ENCODE peak calls at places on chromosomes 5 and 9, in ten cellular contexts. H is right cardiac atrium, I is mucosa of descending colon, J is HCT116, L is lung, T is choroid plexus epithelial cell, M is adipocyte, P is fibroblast of the aortic adventitia, E is dorsolateral prefrontal cortex, Z is GM23248. X is an unnamed sample.

GRCh38 chr5:59656351-59657254 is 236.9 kb downstream of the PDE4D start:
- DNase-seq in E (no peak), I (no peak), M (no peak), L (no peak), Z (no peak), H (no peak), T (peak), J (no peak), P (no peak), X (no peak)

GRCh38 chr9:34343090-34343489 is 13.7 kb downstream of the NUDT2 start:
- DNase-seq in P (peak), I (peak), M (no peak), L (peak), J (no peak), Z (no peak), T (no peak), H (peak), E (peak), X (no peak)

GRCh38 chr5:10337107-10337506 is 16.4 kb upstream of the MARCHF6 start:
- DNase-seq in H (no peak), P (no peak), J (no peak), I (no peak), T (no peak), L (peak), Z (no peak), M (no peak), E (no peak), X (no peak)

GRCh38 chr9:105119166-105119565 is 125.3 kb upstream of the SLC44A1 start:
- DNase-seq in Z (no peak), L (no peak), M (no peak), P (no peak), E (peak), I (no peak), T (no peak), H (no peak), J (no peak), X (no peak)

GRCh38 chr9:127279717-127280285 is 15.2 kb downstream of the GARNL3 start:
- DNase-seq in T (no peak), L (no peak), M (no peak), Z (no peak), E (no peak), J (no peak), P (no peak), I (no peak), H (no peak), X (no peak)

GRCh38 chr5:91160751-91161285 is 222.3 kb downstream of the ARRDC3 start:
- DNase-seq in T (no peak), J (no peak), E (no peak), L (no peak), I (no peak), Z (peak), H (no peak), P (no peak), M (no peak), X (no peak)

GRCh38 chr9:23707249-23707648 is 118.8 kb downstream of the ELAVL2 start:
- DNase-seq in M (no peak), T (no peak), L (no peak), Z (no peak), H (no peak), I (no peak), P (no peak), J (no peak), E (no peak), X (no peak)

GRCh38 chr5:74761241-74761640 is 5.7 kb downstream of the GFM2 start:
- DNase-seq in P (no peak), H (no peak), I (no peak), T (no peak), M (no peak), E (no peak), J (no peak), Z (no peak), L (no peak), X (no peak)

GRCh38 chr5:176797456-176798093 is 12.8 kb upstream of the UNC5A start:
- DNase-seq in P (no peak), I (no peak), J (no peak), E (no peak), Z (no peak), H (no peak), M (no peak), L (no peak), T (no peak), X (no peak)

GRCh38 chr5:6979061-6979460 is 265.8 kb downstream of the TENT4A start:
- DNase-seq in T (no peak), E (no peak), H (no peak), L (no peak), Z (no peak), M (no peak), I (no peak), J (no peak), P (no peak), X (no peak)

GRCh38 chr5:119250946-119251901 is 104.6 kb upstream of the TNFAIP8 start:
- DNase-seq in M (no peak), P (peak), I (no peak), Z (peak), J (no peak), E (no peak), H (no peak), T (no peak), L (no peak), X (no peak)

GRCh38 chr5:173509060-173509459 is 107.4 kb downstream of the BOD1 start:
- DNase-seq in P (no peak), E (no peak), L (no peak), T (no peak), J (no peak), M (no peak), Z (no peak), I (no peak), H (no peak), X (no peak)

GRCh38 chr5:72608297-72608696 is 101.1 kb upstream of the ZNF366 start:
- DNase-seq in L (no peak), M (peak), Z (no peak), I (no peak), E (peak), T (peak), P (peak), J (no peak), H (no peak), X (no peak)

GRCh38 chr5:148961261-148962199 is 101.3 kb downstream of the SH3TC2 start:
- DNase-seq in I (no peak), L (no peak), J (no peak), E (no peak), Z (peak), P (peak), M (no peak), H (no peak), T (no peak), X (peak)

GRCh38 chr5:12343543-12343942 is 439.3 kb upstream of the CTNND2 start:
- DNase-seq in H (no peak), I (no peak), T (no peak), Z (no peak), E (no peak), M (no peak), P (no peak), J (no peak), L (no peak), X (no peak)

GRCh38 chr5:88143693-88144218 is 124.9 kb downstream of the TMEM161B start:
- DNase-seq in I (no peak), P (no peak), J (no peak), M (no peak), T (no peak), H (no peak), E (no peak), L (no peak), Z (no peak), X (no peak)

GRCh38 chr9:90009447-90009846 is 404.6 kb downstream of the GADD45G start:
- DNase-seq in H (no peak), M (no peak), E (no peak), J (no peak), L (no peak), I (no peak), Z (no peak), T (no peak), P (no peak), X (no peak)

GRCh38 chr5:3811116-3811515 is 215.5 kb downstream of the IRX1 start:
- DNase-seq in H (no peak), I (no peak), P (no peak), E (no peak), M (no peak), Z (no peak), T (no peak), J (no peak), L (no peak), X (no peak)

GRCh38 chr9:98094851-98095250 is 24.2 kb downstream of the TRIM14 start:
- DNase-seq in H (no peak), P (no peak), E (no peak), L (no peak), M (no peak), T (no peak), J (no peak), Z (no peak), I (no peak), X (no peak)

GRCh38 chr5:79202076-79202475 is 33.9 kb upstream of the JMY start:
- DNase-seq in I (no peak), L (no peak), T (peak), P (peak), Z (peak), E (no peak), H (no peak), J (peak), M (peak), X (no peak)

GRCh38 chr9:34464571-34464970 is 6.0 kb downstream of the DNAI1 start:
- DNase-seq in H (no peak), J (no peak), L (no peak), E (no peak), I (no peak), M (no peak), T (no peak), P (no peak), Z (no peak), X (no peak)

GRCh38 chr5:131534995-131535394 is 100.0 kb downstream of the RAPGEF6 start:
- DNase-seq in P (no peak), Z (no peak), M (no peak), J (no peak), H (no peak), L (no peak), T (no peak), I (no peak), E (no peak), X (no peak)

GRCh38 chr5:135842737-135843136 is 8.3 kb downstream of the SLC25A48 start:
- DNase-seq in L (no peak), M (no peak), Z (no peak), H (no peak), T (no peak), P (no peak), J (no peak), E (peak), I (no peak), X (peak)

GRCh38 chr9:98558575-98558974 is 150.2 kb downstream of the GABBR2 start:
- DNase-seq in M (no peak), I (no peak), E (peak), P (peak), H (no peak), L (no peak), J (no peak), Z (peak), T (no peak), X (no peak)

GRCh38 chr5:52989781-52990530 is 804 bp downstream of the ITGA2 start:
- DNase-seq in P (peak), H (peak), Z (peak), I (peak), L (peak), T (peak), J (peak), E (peak), M (peak), X (peak)

GRCh38 chr5:112420111-112420864 is 1.2 kb upstream of the EPB41L4A start:
- DNase-seq in P (peak), Z (peak), M (peak), E (peak), T (peak), H (peak), L (peak), J (peak), I (peak), X (peak)

GRCh38 chr9:95505676-95506437 is 10.9 kb downstream of the PTCH1 start:
- DNase-seq in Z (peak), T (peak), J (no peak), H (peak), P (peak), E (no peak), I (peak), L (no peak), M (peak), X (no peak)

GRCh38 chr9:114055061-114055460 is 23.0 kb downstream of the AMBP start:
- DNase-seq in L (no peak), Z (no peak), J (no peak), E (no peak), P (no peak), T (no peak), H (no peak), I (no peak), M (no peak), X (no peak)

GRCh38 chr5:149271717-149272558 is at the start of gene AFAP1L1:
- DNase-seq in H (peak), Z (peak), I (peak), T (peak), M (peak), P (peak), J (peak), E (peak), L (peak), X (peak)

DNA sequence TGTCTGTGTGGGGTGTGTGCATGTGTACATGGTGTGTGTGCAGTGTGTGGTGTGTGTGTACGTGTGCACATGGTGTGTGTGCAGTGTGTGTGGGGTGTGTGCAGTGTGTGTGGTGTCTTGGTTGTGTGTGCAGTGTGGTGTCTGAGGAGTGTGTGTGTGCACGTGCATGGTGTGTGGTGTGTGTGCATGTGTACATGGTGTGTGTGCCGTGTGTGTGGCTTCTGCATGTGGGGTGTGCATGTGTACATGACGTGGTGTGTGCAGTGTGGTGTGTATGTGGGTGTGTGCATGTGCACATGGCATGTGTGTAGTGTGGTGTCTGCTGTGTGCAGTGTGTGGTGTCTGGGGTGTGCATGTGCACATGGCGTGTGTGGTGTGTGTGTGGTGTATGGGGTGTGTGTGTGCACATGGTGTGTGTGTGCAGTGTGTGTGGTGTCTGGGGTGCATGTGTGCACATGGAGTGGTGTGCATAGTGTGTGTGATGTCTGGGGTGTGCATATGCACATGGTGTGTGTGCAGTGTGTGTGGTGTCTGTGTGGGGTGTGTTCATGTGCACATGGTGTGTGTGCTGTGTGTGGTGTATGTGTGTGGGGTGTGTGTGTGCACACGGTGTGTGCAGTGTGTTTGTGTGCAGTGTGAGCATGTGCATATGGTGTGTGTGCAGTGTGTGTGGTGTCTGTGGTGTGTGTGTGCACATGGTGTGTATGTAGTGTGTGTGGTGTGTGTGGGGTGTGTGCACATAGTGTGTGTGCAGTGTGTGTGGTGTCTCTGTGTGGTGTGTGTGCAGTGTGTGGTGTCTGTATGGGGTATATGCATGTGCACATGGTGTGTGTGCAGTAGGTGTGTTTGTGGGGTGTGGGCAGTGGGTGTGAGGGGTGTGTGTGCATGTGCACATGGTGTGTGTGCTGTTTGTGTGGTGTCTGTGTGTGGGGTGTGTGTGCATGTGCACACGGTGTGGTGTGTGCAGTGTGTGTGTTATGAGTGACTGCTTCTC is 40.6 kb upstream of the ZNG1F start:
- DNase-seq in H (no peak), E (peak), T (peak), L (no peak), P (peak), M (peak), J (no peak), I (peak), Z (peak), X (peak)
- H3K4me3 ChIP-seq in H (no peak), E (no peak), T (no peak), L (no peak), P (no peak), M (no peak), J (no peak), I (no peak), Z (no peak), X (no peak)

GRCh38 chr5:76331139-76331538 is 71.9 kb upstream of the IQGAP2 start:
- DNase-seq in T (no peak), P (no peak), Z (no peak), H (no peak), I (no peak), E (no peak), J (no peak), L (no peak), M (no peak), X (no peak)
- H3K4me3 ChIP-seq in T (no peak), P (no peak), Z (no peak), H (no peak), I (no peak), E (no peak), J (no peak), L (no peak), M (no peak), X (no peak)

DNA sequence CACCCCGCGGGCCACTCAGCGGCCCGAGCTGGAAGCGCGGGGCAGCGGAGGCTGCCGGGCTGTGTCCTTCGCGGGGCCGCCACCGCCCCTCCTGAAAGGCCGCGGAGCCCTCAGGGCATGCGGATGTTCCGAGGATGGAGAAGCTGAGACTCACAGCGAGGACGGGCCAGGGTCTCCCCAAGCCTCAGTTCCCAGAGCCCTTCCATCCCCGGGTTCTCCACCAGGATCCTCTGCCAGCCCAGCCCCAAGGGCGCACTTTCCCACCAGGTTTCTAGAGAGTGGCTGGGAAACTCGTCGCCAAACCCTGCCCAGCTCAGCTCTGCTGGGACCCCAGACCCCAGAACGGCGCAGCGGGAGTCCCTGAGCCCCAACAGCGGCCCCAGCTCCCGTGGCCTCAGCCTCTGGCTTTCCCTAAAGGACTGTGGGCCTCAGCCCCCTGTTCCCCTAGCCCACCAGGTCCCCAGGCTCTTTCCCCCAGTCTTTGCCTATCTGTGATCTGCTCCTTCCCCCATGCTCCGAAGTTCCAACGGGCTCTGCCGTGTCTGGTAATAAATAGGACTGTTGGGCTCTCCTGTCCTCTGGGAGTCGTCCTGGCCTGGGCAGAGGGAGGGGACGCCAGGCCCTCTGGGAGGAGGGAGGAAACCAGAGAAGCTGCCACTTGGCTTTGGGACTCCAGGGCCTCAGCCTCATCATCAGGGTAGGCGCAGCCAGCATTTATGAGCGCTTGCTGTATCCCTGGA is 27.9 kb downstream of the ADGRD2 start:
- DNase-seq in T (no peak), J (no peak), P (no peak), I (no peak), M (peak), Z (no peak), E (no peak), H (no peak), L (no peak), X (no peak)
- H3K4me3 ChIP-seq in T (no peak), J (no peak), P (no peak), I (no peak), M (no peak), Z (no peak), E (peak), H (peak), L (no peak), X (no peak)

GRCh38 chr9:35756743-35757526 is 2.9 kb upstream of the MSMP start:
- DNase-seq in J (peak), P (no peak), M (peak), H (peak), E (peak), L (peak), T (no peak), I (peak), Z (peak), X (peak)

GRCh38 chr9:35754264-35754663 is at the start of gene MSMP:
- DNase-seq in M (no peak), L (no peak), E (no peak), I (no peak), T (peak), P (no peak), Z (no peak), J (no peak), H (no peak), X (no peak)

GRCh38 chr9:35755071-35755470 is 995 bp upstream of the MSMP start:
- DNase-seq in I (no peak), T (no peak), L (no peak), M (no peak), J (no peak), P (no peak), E (no peak), Z (no peak), H (no peak), X (no peak)

GRCh38 chr9:35757527-35758275 is 3.6 kb upstream of the MSMP start:
- DNase-seq in E (no peak), J (no peak), Z (no peak), L (no peak), P (no peak), H (no peak), I (no peak), T (no peak), M (no peak), X (no peak)

DNA sequence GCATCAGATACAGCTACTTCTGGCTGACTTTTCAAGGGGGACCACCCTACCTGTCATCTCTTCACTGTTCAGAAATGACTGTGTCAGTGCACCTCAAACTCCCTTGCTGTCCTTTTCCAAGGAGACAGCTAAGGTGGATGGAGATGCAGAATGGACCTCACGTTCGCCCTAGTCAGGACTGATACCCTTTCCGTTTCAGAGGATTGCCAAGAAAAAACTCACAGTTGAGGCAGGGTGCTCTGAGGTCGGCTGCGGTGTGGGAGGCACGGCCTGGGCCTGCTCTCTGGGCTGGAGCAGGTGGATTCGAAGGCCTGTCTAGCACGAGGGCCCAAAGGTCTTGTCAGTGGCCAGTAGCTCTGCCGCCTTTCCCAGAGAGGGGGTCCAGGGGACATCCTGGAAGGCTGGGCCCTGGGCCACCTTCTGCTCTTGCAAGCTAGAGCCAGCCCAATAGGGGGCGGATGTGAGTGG is 2.2 kb upstream of the MSMP start:
- DNase-seq in E (no peak), T (no peak), Z (no peak), M (peak), J (peak), P (no peak), L (peak), H (peak), I (peak), X (no peak)
- H3K4me3 ChIP-seq in E (peak), T (peak), Z (peak), M (no peak), J (peak), P (peak), L (peak), H (peak), I (peak), X (no peak)

DNA sequence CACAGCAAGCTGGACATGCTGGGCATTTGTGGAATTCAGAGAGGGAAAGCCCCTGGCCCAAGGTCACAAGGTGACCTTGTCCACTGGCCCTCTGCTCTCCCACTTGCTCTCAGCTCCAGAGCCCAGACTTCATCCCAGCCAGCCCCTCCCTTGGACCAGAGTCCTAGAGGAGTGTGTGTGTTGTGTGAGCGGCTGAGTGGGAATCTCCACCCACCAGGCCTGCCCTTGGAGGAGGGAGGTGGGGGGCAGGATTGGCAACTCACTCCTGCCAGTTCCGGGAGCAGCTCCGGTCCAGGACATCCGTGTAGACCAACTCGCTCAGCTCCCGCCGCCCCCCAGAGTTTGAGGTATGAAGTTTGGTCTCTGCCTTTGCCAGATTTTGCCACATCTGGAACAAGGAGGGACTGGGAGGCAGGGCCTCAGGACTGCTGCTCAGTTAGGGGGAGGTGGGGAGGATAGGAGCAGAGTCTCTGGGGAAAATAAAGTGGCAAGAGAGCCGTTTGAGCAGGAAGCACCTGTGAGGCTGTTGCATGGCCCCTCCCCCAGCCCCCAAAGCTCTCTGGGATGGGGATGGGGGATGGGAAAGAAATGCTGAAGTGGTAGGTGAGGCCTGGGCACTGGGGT is 1.4 kb downstream of the MZB1 start:
- DNase-seq in H (peak), P (peak), T (no peak), J (no peak), Z (peak), I (peak), E (no peak), L (no peak), M (peak), X (no peak)
- H3K4me3 ChIP-seq in H (no peak), P (no peak), T (no peak), J (no peak), Z (no peak), I (peak), E (no peak), L (no peak), M (no peak), X (no peak)